ENCODE peak calls at places on chromosomes 4 and X, in nine cellular contexts. G, F, Q, N, A, R, M, K and S are unnamed samples. For H3K4me1, the result is how much of the 10 kb centered on the place peaks cover.

GRCh38 chr4:185465707-185466106 is 5.8 kb downstream of the CCDC110 start:
- DNase-seq in G (no peak), F (no peak), Q (no peak), N (no peak), A (no peak), R (no peak), M (no peak), K (no peak), S (no peak)

GRCh38 chr4:141962486-141962885 is 326.1 kb downstream of the IL15 start:
- DNase-seq in G (no peak), F (no peak), Q (no peak), N (no peak), A (no peak), R (no peak), M (no peak), K (no peak), S (no peak)

GRCh38 chr4:57157611-57158137 is 47.5 kb upstream of the IGFBP7 start:
- DNase-seq in G (no peak), F (no peak), Q (no peak), N (no peak), A (no peak), R (no peak), M (no peak), K (no peak), S (no peak)

GRCh38 chr4:94550851-94551250 is 99.1 kb downstream of the PDLIM5 start:
- DNase-seq in G (no peak), F (no peak), Q (no peak), N (no peak), A (no peak), R (no peak), M (no peak), K (no peak), S (no peak)

GRCh38 chr4:47831026-47831689 is 6.7 kb downstream of the CORIN start:
- DNase-seq in G (peak), F (no peak), Q (no peak), N (no peak), A (no peak), R (no peak), M (no peak), K (peak), S (no peak)

GRCh38 chrX:9860826-9861225 is 74.6 kb downstream of the SHROOM2 start:
- DNase-seq in G (no peak), F (peak), Q (no peak), N (no peak), A (no peak), R (no peak), M (no peak), K (no peak), S (no peak)

GRCh38 chr4:85498068-85498733 is 23.3 kb downstream of the ARHGAP24 start:
- DNase-seq in G (peak), F (peak), Q (no peak), N (no peak), A (no peak), R (peak), M (no peak), K (peak), S (no peak)

GRCh38 chr4:57104706-57105560 is 5.3 kb downstream of the IGFBP7 start:
- DNase-seq in G (no peak), F (no peak), Q (no peak), N (no peak), A (no peak), R (no peak), M (no peak), K (no peak), S (no peak)

GRCh38 chr4:170465434-170465833 is 375.7 kb upstream of the AADAT start:
- DNase-seq in G (no peak), F (no peak), Q (no peak), N (peak), A (no peak), R (no peak), M (no peak), K (no peak), S (no peak)

GRCh38 chrX:139642241-139642927 is 65.6 kb downstream of the MCF2 start:
- DNase-seq in G (no peak), F (peak), Q (no peak), N (peak), A (no peak), R (peak), M (no peak), K (no peak), S (no peak)

GRCh38 chrX:24371391-24371972 is 11.0 kb downstream of the SUPT20HL1 start:
- DNase-seq in G (peak), F (peak), Q (peak), N (peak), A (peak), R (peak), M (no peak), K (peak), S (peak)

GRCh38 chrX:53594354-53594753 is 92.2 kb downstream of the HUWE1 start:
- DNase-seq in G (no peak), F (no peak), Q (no peak), N (no peak), A (no peak), R (peak), M (no peak), K (no peak), S (no peak)

GRCh38 chr4:153521467-153521866 is 55.3 kb downstream of the TMEM131L start:
- DNase-seq in G (no peak), F (no peak), Q (peak), N (no peak), A (no peak), R (no peak), M (no peak), K (no peak), S (no peak)

GRCh38 chr4:75723802-75724065 is 643 bp upstream of the USO1 start:
- DNase-seq in G (no peak), F (no peak), Q (no peak), N (no peak), A (no peak), R (no peak), M (no peak), K (no peak), S (no peak)

GRCh38 chrX:111352424-111352823 is 59.6 kb downstream of the DCX start:
- DNase-seq in G (peak), F (peak), Q (no peak), N (no peak), A (peak), R (peak), M (no peak), K (peak), S (peak)

GRCh38 chr4:148288448-148288847 is 153.8 kb downstream of the NR3C2 start:
- DNase-seq in G (no peak), F (no peak), Q (no peak), N (no peak), A (no peak), R (no peak), M (no peak), K (peak), S (no peak)

GRCh38 chr4:66178901-66179300 is 508.6 kb upstream of the EPHA5 start:
- DNase-seq in G (no peak), F (no peak), Q (no peak), N (peak), A (no peak), R (peak), M (no peak), K (no peak), S (no peak)

GRCh38 chrX:69137371-69137881 is 27.8 kb downstream of the PJA1 start:
- DNase-seq in G (no peak), F (no peak), Q (no peak), N (peak), A (no peak), R (peak), M (no peak), K (no peak), S (no peak)
- H3K4me3 ChIP-seq in G (no peak), F (no peak), Q (no peak), N (no peak), A (no peak), R (no peak), M (no peak), K (no peak), S (peak)

DNA sequence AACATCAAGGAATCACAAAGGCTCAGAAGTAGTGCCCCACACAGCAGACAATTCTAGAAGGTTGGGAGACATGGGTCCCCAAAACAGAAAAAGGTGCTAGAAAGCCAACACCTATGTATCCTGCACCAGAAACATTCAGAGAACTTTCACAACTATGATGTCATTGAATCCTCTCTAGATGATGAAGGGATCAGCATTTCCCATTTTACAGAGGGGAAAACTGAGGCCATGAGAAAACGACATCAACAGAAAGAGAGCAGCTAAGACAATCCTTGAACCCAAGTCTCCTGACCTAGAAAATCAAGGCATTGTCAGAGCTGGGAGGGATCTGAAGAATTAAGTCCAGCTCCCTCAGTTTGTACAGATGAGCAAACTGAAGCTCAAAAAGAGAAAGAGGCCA is 3.3 kb downstream of the KCND1 start:
- DNase-seq in G (no peak), F (no peak), Q (no peak), N (no peak), A (no peak), R (no peak), M (no peak), K (no peak), S (no peak)
- H3K27ac ChIP-seq in G (no peak), F (no peak), Q (no peak), N (no peak), A (no peak), R (no peak), M (no peak), K (no peak), S (no peak)

GRCh38 chrX:131831185-131831520 is 191.9 kb upstream of the STK26 start:
- DNase-seq in G (no peak), F (no peak), Q (no peak), N (no peak), A (no peak), R (no peak), M (no peak), K (no peak), S (no peak)
- H3K4me1 ChIP-seq in G (under half), F (under half), Q (under half), N (under half), A (under half), R (under half), M (under half), K (under half), S (under half)

GRCh38 chrX:154399527-154400368 is 1.6 kb downstream of the RPL10 start:
- DNase-seq in G (no peak), F (no peak), Q (peak), N (no peak), A (no peak), R (no peak), M (no peak), K (no peak), S (no peak)
- H3K4me3 ChIP-seq in G (peak), F (peak), Q (peak), N (peak), A (peak), R (peak), M (peak), K (peak), S (peak)

GRCh38 chr4:8208565-8208964 is 9.5 kb downstream of the SH3TC1 start:
- DNase-seq in G (no peak), F (no peak), Q (no peak), N (no peak), A (no peak), R (no peak), M (no peak), K (no peak), S (no peak)

GRCh38 chr4:8211229-8211628 is 12.1 kb downstream of the SH3TC1 start:
- DNase-seq in G (no peak), F (no peak), Q (no peak), N (no peak), A (no peak), R (no peak), M (no peak), K (no peak), S (no peak)

GRCh38 chr4:8210631-8211030 is 11.5 kb downstream of the SH3TC1 start:
- DNase-seq in G (no peak), F (no peak), Q (no peak), N (no peak), A (no peak), R (no peak), M (no peak), K (no peak), S (no peak)

GRCh38 chr4:8209176-8209874 is 10.2 kb downstream of the SH3TC1 start:
- DNase-seq in G (no peak), F (no peak), Q (no peak), N (peak), A (no peak), R (no peak), M (no peak), K (no peak), S (peak)

GRCh38 chr4:8209997-8210396 is 10.9 kb downstream of the SH3TC1 start:
- DNase-seq in G (no peak), F (no peak), Q (no peak), N (no peak), A (no peak), R (no peak), M (no peak), K (no peak), S (no peak)
- H3K27ac ChIP-seq in G (no peak), F (no peak), Q (no peak), N (no peak), A (no peak), R (no peak), M (no peak), K (no peak), S (no peak)

GRCh38 chrX:107442914-107443527 is 6.4 kb upstream of the FRMPD3 start:
- DNase-seq in G (no peak), F (no peak), Q (no peak), N (no peak), A (no peak), R (no peak), M (no peak), K (no peak), S (no peak)
- H3K4me1 ChIP-seq in G (under half), F (under half), Q (under half), N (under half), A (under half), R (under half), M (under half), K (under half), S (under half)

GRCh38 chr4:54215379-54216072 is 13.6 kb upstream of the PDGFRA start:
- DNase-seq in G (no peak), F (no peak), Q (no peak), N (no peak), A (no peak), R (no peak), M (no peak), K (no peak), S (no peak)

GRCh38 chr4:54213812-54214211 is 15.3 kb upstream of the PDGFRA start:
- DNase-seq in G (no peak), F (no peak), Q (no peak), N (no peak), A (no peak), R (peak), M (no peak), K (no peak), S (no peak)

GRCh38 chr4:54213001-54213400 is 16.1 kb upstream of the PDGFRA start:
- DNase-seq in G (no peak), F (no peak), Q (no peak), N (no peak), A (no peak), R (no peak), M (no peak), K (no peak), S (no peak)

GRCh38 chr4:54217642-54218486 is 11.2 kb upstream of the PDGFRA start:
- DNase-seq in G (peak), F (peak), Q (peak), N (peak), A (peak), R (peak), M (no peak), K (peak), S (peak)

GRCh38 chr4:54218736-54219135 is 10.4 kb upstream of the PDGFRA start:
- DNase-seq in G (no peak), F (no peak), Q (no peak), N (no peak), A (no peak), R (no peak), M (no peak), K (no peak), S (no peak)
- H3K4me3 ChIP-seq in G (no peak), F (no peak), Q (no peak), N (no peak), A (no peak), R (no peak), M (no peak), K (no peak), S (no peak)

DNA sequence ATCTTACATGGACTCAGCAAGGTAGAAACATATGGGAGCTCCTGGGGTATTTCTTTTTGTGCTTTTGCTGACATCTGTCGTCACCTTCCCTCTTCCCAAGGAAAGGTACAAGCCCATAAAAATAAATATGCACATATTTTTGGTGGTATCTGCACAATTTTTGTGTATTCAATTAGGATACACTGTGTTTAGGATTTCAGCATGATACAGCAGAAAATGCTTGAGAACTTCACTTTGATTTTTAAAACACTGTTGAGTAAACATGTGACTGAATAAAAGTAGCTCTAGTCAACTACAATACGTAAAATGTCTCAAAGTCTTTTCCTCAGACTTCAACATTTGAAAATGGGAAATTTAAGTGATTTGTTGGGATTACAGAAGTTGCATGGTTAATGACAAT is 99.4 kb upstream of the SPANXC start:
- DNase-seq in G (no peak), F (no peak), Q (no peak), N (no peak), A (no peak), R (no peak), M (no peak), K (no peak), S (no peak)
- H3K27ac ChIP-seq in G (no peak), F (no peak), Q (no peak), N (no peak), A (no peak), R (peak), M (no peak), K (no peak), S (no peak)